ENCODE peak calls at places on chromosomes 2 and 18, in nine cellular contexts. V, R, G, X, K, W, F, Y and M are unnamed samples.

GRCh38 chr2:144131042-144131441 is 388.9 kb downstream of the ZEB2 start:
- DNase-seq in X (no peak), G (no peak), R (no peak), Y (no peak), F (peak; percentile 7), K (no peak), V (no peak), W (no peak), M (no peak)

GRCh38 chr2:3731829-3732228 is 28.5 kb downstream of the DCDC2C start:
- DNase-seq in V (no peak), G (no peak), K (no peak), W (no peak), R (no peak), X (no peak), F (no peak), Y (no peak), M (no peak)

GRCh38 chr2:217993055-217993645 is 9.6 kb downstream of the TNS1 start:
- DNase-seq in G (no peak), V (no peak), F (no peak), R (no peak), X (no peak), K (no peak), Y (no peak), W (no peak), M (no peak)

GRCh38 chr18:24878289-24878688 is 417.9 kb downstream of the HRH4 start:
- DNase-seq in K (no peak), W (no peak), Y (no peak), R (no peak), G (no peak), X (peak; percentile 14), F (no peak), V (no peak), M (no peak)

GRCh38 chr2:21658907-21659306 is 535.1 kb downstream of the TDRD15 start:
- DNase-seq in Y (no peak), X (no peak), K (no peak), R (no peak), F (no peak), G (peak; percentile 34), W (no peak), V (no peak), M (no peak)

GRCh38 chr2:241929551-241930490 is 60.3 kb downstream of the RTP5 start:
- DNase-seq in W (peak; percentile 17), Y (no peak), F (no peak), R (no peak), X (no peak), K (no peak), G (no peak), V (no peak), M (no peak)

GRCh38 chr18:79587298-79588125 is 92.1 kb upstream of the CTDP1 start:
- DNase-seq in Y (no peak), G (no peak), K (peak; percentile 7), X (no peak), R (no peak), W (no peak), F (no peak), V (peak; percentile 61), M (peak; percentile 72)

GRCh38 chr2:7022486-7022885 is 105.3 kb downstream of the RNF144A start:
- DNase-seq in K (no peak), G (no peak), X (no peak), V (no peak), R (no peak), F (no peak), Y (no peak), W (no peak), M (no peak)

GRCh38 chr2:54559593-54560145 is 103.5 kb downstream of the SPTBN1 start:
- DNase-seq in R (no peak), F (no peak), X (peak; percentile 78), K (peak; percentile 48), G (no peak), Y (peak; percentile 50), W (no peak), V (peak; percentile 82), M (no peak)

GRCh38 chr2:55232863-55233657 is 572 bp downstream of the RPS27A start:
- DNase-seq in W (peak; percentile 43), R (no peak), V (peak; percentile 75), Y (peak; percentile 37), X (no peak), F (no peak), K (peak; percentile 57), G (no peak), M (peak; percentile 76)

GRCh38 chr2:55869637-55870325 is 53.8 kb downstream of the EFEMP1 start:
- DNase-seq in V (no peak), G (no peak), W (no peak), Y (no peak), K (no peak), X (no peak), R (no peak), F (no peak), M (no peak)

GRCh38 chr2:65231892-65232477 is 4.4 kb downstream of the ACTR2 start:
- DNase-seq in G (no peak), F (no peak), X (no peak), K (no peak), V (no peak), R (no peak), W (no peak), Y (peak; percentile 44), M (no peak)

GRCh38 chr2:71784734-71785549 is 331.6 kb downstream of the DYSF start:
- DNase-seq in W (no peak), F (peak; percentile 58), Y (no peak), V (no peak), X (peak; percentile 68), G (peak; percentile 68), R (peak; percentile 75), K (no peak), M (no peak)

GRCh38 chr2:68726608-68727367 is 7.8 kb upstream of the ARHGAP25 start:
- DNase-seq in R (no peak), X (no peak), Y (no peak), G (no peak), F (no peak), W (peak; percentile 41), V (no peak), K (peak; percentile 70), M (no peak)
- TF ChIP-seq POLR2AphosphoS5 in R (no peak), X (no peak), Y (no peak), G (no peak), F (no peak), W (no peak), V (no peak), K (no peak), M (no peak)

GRCh38 chr18:78071146-78071710 is 821.6 kb downstream of the GALR1 start:
- DNase-seq in K (no peak), V (no peak), G (peak; percentile 89), F (no peak), Y (no peak), R (no peak), W (no peak), X (no peak), M (no peak)

GRCh38 chr18:78080081-78080480 is 830.4 kb downstream of the GALR1 start:
- DNase-seq in F (no peak), X (no peak), Y (no peak), R (no peak), V (no peak), G (peak; percentile 77), K (no peak), W (no peak), M (no peak)

GRCh38 chr18:78073275-78073674 is 823.6 kb downstream of the GALR1 start:
- DNase-seq in F (no peak), V (no peak), X (no peak), R (no peak), W (no peak), Y (no peak), K (no peak), G (peak; percentile 60), M (no peak)

GRCh38 chr18:78069784-78070664 is 820.4 kb downstream of the GALR1 start:
- DNase-seq in F (no peak), R (no peak), V (peak; percentile 85), X (peak; percentile 69), W (no peak), K (peak; percentile 11), Y (no peak), G (peak; percentile 91), M (no peak)

DNA sequence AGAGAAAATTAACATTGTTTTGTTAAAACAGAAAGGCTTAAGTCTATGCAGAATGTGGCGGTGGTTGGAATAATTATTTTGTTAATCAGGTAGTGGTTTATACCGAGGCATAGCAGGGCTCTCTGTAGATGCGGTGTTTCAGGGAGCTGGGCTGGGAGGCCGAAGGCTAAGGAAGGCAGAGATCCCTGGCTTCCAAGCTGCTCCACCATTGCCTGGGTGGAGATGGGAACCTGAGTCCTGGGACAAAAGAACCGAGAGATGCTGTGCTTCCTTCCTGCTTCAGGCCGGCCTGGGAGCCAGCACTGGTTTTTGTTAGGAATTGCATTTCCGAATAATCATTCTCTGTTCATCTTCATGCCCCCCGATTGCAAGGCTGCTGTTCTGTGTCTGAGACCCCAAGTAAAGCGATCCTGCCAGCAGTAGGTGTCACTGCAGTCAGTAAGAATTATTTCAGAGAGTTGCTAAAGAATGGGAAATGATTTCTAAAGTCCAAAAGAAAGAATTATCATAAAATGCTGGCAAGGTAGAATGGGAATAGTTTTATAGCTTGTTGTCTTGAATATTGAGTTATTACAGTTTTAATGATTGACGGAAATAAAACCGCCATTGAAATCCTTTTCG is 824.9 kb downstream of the GALR1 start:
- DNase-seq in F (no peak), W (no peak), R (no peak), Y (no peak), X (no peak), K (no peak), V (no peak), G (peak; percentile 50), M (no peak)
- TF ChIP-seq CTCF in F (peak; percentile 24), W (no peak), R (no peak), Y (no peak), X (no peak), K (no peak), V (no peak), G (no peak), M (no peak)

GRCh38 chr2:236165491-236166156 is 2.6 kb downstream of the GBX2 start:
- DNase-seq in K (no peak), Y (no peak), W (no peak), X (no peak), R (no peak), F (no peak), G (no peak), V (peak; percentile 2), M (no peak)
- H3K27me3 ChIP-seq in K (peaks cover 100% of the 10 kb centered on the region), Y (peaks cover 18% of the 10 kb centered on the region), W (peaks cover 63% of the 10 kb centered on the region), X (peaks cover 68% of the 10 kb centered on the region), R (no peaks in the 10 kb centered on the region), F (no peaks in the 10 kb centered on the region), G (peaks cover 100% of the 10 kb centered on the region), V (peaks cover 99% of the 10 kb centered on the region), M (peaks cover 100% of the 10 kb centered on the region)

GRCh38 chr2:229616433-229616832 is 97.9 kb downstream of the DNER start:
- DNase-seq in R (no peak), Y (no peak), G (no peak), W (no peak), K (no peak), F (no peak), V (no peak), X (no peak), M (no peak)

GRCh38 chr2:229611360-229611759 is 103.0 kb downstream of the DNER start:
- DNase-seq in R (no peak), X (no peak), G (no peak), W (no peak), F (no peak), K (no peak), Y (no peak), V (no peak), M (no peak)

GRCh38 chr2:229610359-229610758 is 104.0 kb downstream of the DNER start:
- DNase-seq in X (no peak), K (no peak), Y (no peak), F (no peak), W (no peak), V (no peak), R (no peak), G (no peak), M (no peak)

GRCh38 chr2:229612395-229612971 is 101.9 kb downstream of the DNER start:
- DNase-seq in X (peak; percentile 21), R (no peak), K (no peak), F (no peak), G (no peak), W (peak; percentile 45), V (no peak), Y (no peak), M (no peak)

GRCh38 chr2:229610871-229611270 is 103.5 kb downstream of the DNER start:
- DNase-seq in X (no peak), G (no peak), F (no peak), V (no peak), K (no peak), R (no peak), W (no peak), Y (no peak), M (no peak)
- TF ChIP-seq POLR2AphosphoS5 in X (no peak), G (no peak), F (no peak), V (no peak), K (no peak), R (no peak), W (no peak), Y (no peak), M (no peak)